ENCODE peak calls at places on chromosomes 6 and 20, in nine cellular contexts. W is psoas muscle; J is CD4-positive, alpha-beta T cell; Y is fibroblast of the aortic adventitia; N is omental fat pad; F is CD8-positive, alpha-beta T cell; X is HFFc6; S is uterus; I is ovary. C is an unnamed sample.
A peak's percentile ranks its signal among the peaks of the same experiment; 100 is the strongest.

GRCh38 chr6:81171991-81172740 is 580.3 kb downstream of the TENT5A start:
- DNase-seq in W (no peak), J (no peak), Y (peak; percentile 83), N (no peak), F (no peak), X (peak; percentile 49), S (peak; percentile 24), I (peak; percentile 28), C (no peak)

GRCh38 chr20:12847862-12848261 is 160.9 kb upstream of the SPTLC3 start:
- DNase-seq in W (no peak), J (no peak), Y (peak; percentile 3), N (no peak), F (no peak), X (no peak), S (no peak), I (no peak), C (no peak)

GRCh38 chr6:14638932-14639875 is 521.6 kb downstream of the CD83 start:
- DNase-seq in W (peak; percentile 34), J (no peak), Y (peak; percentile 39), N (no peak), F (no peak), X (no peak), S (no peak), I (no peak), C (no peak)

GRCh38 chr20:23257848-23258746 is 92.5 kb upstream of the NXT1 start:
- DNase-seq in W (no peak), J (no peak), Y (peak; percentile 95), N (no peak), F (no peak), X (peak; percentile 74), S (no peak), I (no peak), C (no peak)

GRCh38 chr6:87115402-87116135 is 20.7 kb upstream of the CGA start:
- DNase-seq in W (no peak), J (no peak), Y (no peak), N (no peak), F (no peak), X (no peak), S (no peak), I (no peak), C (no peak)

GRCh38 chr6:86937219-86938079 is at the start of gene HTR1E:
- DNase-seq in W (no peak), J (no peak), Y (peak; percentile 12), N (no peak), F (no peak), X (no peak), S (peak; percentile 16), I (peak; percentile 72), C (peak; percentile 75)

GRCh38 chr6:163630096-163630495 is 215.6 kb downstream of the QKI start:
- DNase-seq in W (no peak), J (no peak), Y (no peak), N (no peak), F (no peak), X (no peak), S (no peak), I (no peak), C (no peak)

GRCh38 chr6:8579372-8579771 is 144.0 kb upstream of the SLC35B3 start:
- DNase-seq in W (no peak), J (no peak), Y (no peak), N (no peak), F (no peak), X (no peak), S (no peak), I (no peak), C (no peak)

GRCh38 chr6:37580164-37580955 is 80.7 kb upstream of the CCDC167 start:
- DNase-seq in W (no peak), J (no peak), Y (no peak), N (no peak), F (no peak), X (no peak), S (no peak), I (no peak), C (no peak)

GRCh38 chr6:136067731-136068341 is 182.3 kb downstream of the MTFR2 start:
- DNase-seq in W (no peak), J (no peak), Y (peak; percentile 53), N (no peak), F (no peak), X (peak; percentile 19), S (no peak), I (no peak), C (no peak)

GRCh38 chr6:123604067-123604466 is 32.7 kb downstream of the TRDN start:
- DNase-seq in W (no peak), J (no peak), Y (no peak), N (no peak), F (no peak), X (no peak), S (no peak), I (no peak), C (no peak)

GRCh38 chr6:99485395-99485773 is 29.8 kb downstream of the USP45 start:
- DNase-seq in W (no peak), J (no peak), Y (no peak), N (no peak), F (no peak), X (no peak), S (no peak), I (no peak), C (no peak)

GRCh38 chr20:34111712-34112599 is at the start of gene EIF2S2:
- DNase-seq in W (peak; percentile 94), J (peak; percentile 96), Y (peak; percentile 98), N (peak; percentile 73), F (peak; percentile 91), X (peak; percentile 96), S (peak; percentile 98), I (peak; percentile 96), C (peak; percentile 94)

GRCh38 chr6:30202366-30202765 is 10.8 kb downstream of the TRIM26 start:
- DNase-seq in W (no peak), J (no peak), Y (no peak), N (no peak), F (no peak), X (no peak), S (no peak), I (no peak), C (no peak)

GRCh38 chr6:148379966-148380653 is 37.5 kb downstream of the SASH1 start:
- DNase-seq in W (peak; percentile 41), J (no peak), Y (peak; percentile 29), N (no peak), F (no peak), X (no peak), S (no peak), I (no peak), C (no peak)

GRCh38 chr20:58402305-58402704 is 13.3 kb downstream of the VAPB start:
- DNase-seq in W (no peak), J (no peak), Y (no peak), N (no peak), F (no peak), X (no peak), S (no peak), I (no peak), C (no peak)

GRCh38 chr6:167892835-167893234 is 66.1 kb downstream of the AFDN start:
- DNase-seq in W (no peak), J (no peak), Y (no peak), N (no peak), F (no peak), X (no peak), S (no peak), I (no peak), C (no peak)

GRCh38 chr20:15867017-15867416 is 706.2 kb downstream of the KIF16B start:
- DNase-seq in W (no peak), J (no peak), Y (no peak), N (no peak), F (no peak), X (no peak), S (no peak), I (no peak), C (no peak)

DNA sequence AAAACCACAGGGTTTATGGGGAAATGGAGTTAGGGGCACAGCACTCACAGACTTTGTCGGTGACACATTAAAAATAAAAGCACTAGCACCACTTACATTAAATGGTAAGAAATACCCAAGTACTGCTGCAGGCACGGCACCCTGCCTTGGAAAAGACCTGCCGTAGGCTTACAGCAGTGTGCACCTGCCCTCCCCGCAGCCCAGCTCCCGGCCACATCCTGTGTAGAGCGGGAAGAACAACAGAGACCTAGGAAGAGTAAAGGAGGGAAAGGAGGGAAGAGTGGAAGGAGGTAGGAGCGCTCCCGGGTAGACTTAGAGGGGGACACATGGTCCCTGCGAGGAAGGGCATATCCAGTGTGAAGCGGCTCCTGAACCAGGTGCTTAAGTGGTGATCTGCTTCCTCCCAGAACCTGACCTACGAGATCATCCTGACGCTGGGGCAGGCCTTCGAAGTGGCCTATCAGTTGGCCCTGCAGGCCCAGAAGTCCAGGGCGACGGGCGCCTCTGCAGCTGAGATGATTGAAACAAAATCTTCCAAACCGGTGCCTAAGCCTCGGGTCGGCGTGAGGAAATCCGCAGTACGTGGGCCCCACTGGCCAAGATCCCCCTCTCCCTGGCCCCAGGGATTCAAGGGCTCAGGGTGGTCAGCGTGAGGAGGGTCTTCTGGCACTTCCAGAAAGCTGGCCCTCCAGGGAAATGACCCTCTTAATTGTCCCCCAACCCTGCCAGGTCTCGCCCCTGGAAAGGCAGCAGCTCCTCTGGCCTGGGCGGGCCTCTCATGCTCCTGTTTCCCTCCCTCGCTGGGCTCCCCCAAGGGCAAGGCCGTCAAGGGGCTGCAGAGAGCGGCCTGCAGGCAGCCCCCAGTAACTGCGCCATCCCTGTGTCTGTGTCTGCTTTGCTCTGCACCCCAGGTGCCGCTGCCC is 55.5 kb downstream of the TCP11 start:
- DNase-seq in W (no peak), J (no peak), Y (no peak), N (no peak), F (no peak), X (no peak), S (peak; percentile 8), I (no peak), C (no peak)
- TF ChIP-seq CTCF in W (no peak), J (no peak), Y (no peak), N (no peak), F (no peak), X (no peak), S (no peak), I (no peak), C (no peak)

DNA sequence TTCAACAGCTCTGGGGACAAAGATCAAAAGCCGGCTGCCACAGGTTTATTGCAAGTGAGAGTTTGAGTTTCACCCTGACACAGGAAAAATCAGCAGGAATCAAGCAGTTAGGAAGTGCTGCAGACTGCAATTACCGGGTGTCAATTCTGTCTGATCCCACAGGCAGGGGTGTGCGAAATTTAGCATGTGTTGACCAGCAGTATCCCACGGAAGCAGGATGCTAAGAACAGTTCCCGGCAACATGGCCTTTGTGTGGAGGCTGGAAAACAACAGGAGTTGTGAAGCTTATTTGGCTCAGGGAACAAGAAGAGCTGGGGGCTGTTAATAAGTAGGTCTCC is 66.0 kb upstream of the IYD start:
- DNase-seq in W (no peak), J (no peak), Y (no peak), N (no peak), F (no peak), X (no peak), S (no peak), I (no peak), C (no peak)
- TF ChIP-seq CTCF in W (no peak), J (no peak), Y (no peak), N (no peak), F (no peak), X (no peak), S (no peak), I (no peak), C (no peak)

GRCh38 chr6:17884501-17885039 is 102.9 kb downstream of the KIF13A start:
- DNase-seq in W (no peak), J (no peak), Y (peak; percentile 44), N (no peak), F (no peak), X (no peak), S (no peak), I (no peak), C (no peak)
- TF ChIP-seq CTCF in W (no peak), J (no peak), Y (no peak), N (no peak), F (no peak), X (no peak), S (no peak), I (no peak), C (no peak)

GRCh38 chr6:16747232-16748027 is 13.8 kb downstream of the ATXN1 start:
- DNase-seq in W (no peak), J (no peak), Y (peak; percentile 80), N (no peak), F (no peak), X (peak; percentile 68), S (no peak), I (no peak), C (no peak)
- TF ChIP-seq CTCF in W (no peak), J (no peak), Y (no peak), N (no peak), F (no peak), X (no peak), S (no peak), I (no peak), C (no peak)

C was measured in mesothelial cell of epicardium.